ENCODE peak calls at places on chromosome 5, in four cellular contexts. F, I, J and C are unnamed samples.

GRCh38 chr5:174503461-174504265 is 220.7 kb upstream of the MSX2 start:
- DNase-seq in F (peak; percentile 20), I (no peak), J (no peak), C (no peak)

GRCh38 chr5:133932441-133933168 is 35.8 kb downstream of the C5orf15 start:
- DNase-seq in F (no peak), I (no peak), J (no peak), C (no peak)

GRCh38 chr5:4212071-4212739 is 616.6 kb downstream of the IRX1 start:
- DNase-seq in F (no peak), I (no peak), J (no peak), C (no peak)

GRCh38 chr5:151451626-151452520 is 4.5 kb downstream of the SLC36A1 start:
- DNase-seq in F (peak; percentile 26), I (peak; percentile 23), J (peak; percentile 83), C (no peak)

GRCh38 chr5:52859619-52860018 is 71.9 kb downstream of the ITGA1 start:
- DNase-seq in F (no peak), I (no peak), J (no peak), C (peak; percentile 3)

GRCh38 chr5:167285591-167285990 is 1005.9 kb upstream of the WWC1 start:
- DNase-seq in F (no peak), I (no peak), J (no peak), C (no peak)

GRCh38 chr5:175847503-175847902 is 23.9 kb upstream of the CPLX2 start:
- DNase-seq in F (peak; percentile 84), I (no peak), J (peak; percentile 35), C (no peak)

GRCh38 chr5:58466939-58467338 is 7.1 kb upstream of the PLK2 start:
- DNase-seq in F (peak; percentile 25), I (no peak), J (no peak), C (no peak)

GRCh38 chr5:11319851-11320580 is 559.0 kb upstream of the DAP start:
- DNase-seq in F (no peak), I (no peak), J (peak; percentile 10), C (no peak)

GRCh38 chr5:151675225-151675955 is 11.3 kb downstream of the SPARC start:
- DNase-seq in F (no peak), I (no peak), J (no peak), C (no peak)

GRCh38 chr5:96807099-96807654 is 568 bp downstream of the ERAP1 start:
- DNase-seq in F (peak; percentile 75), I (no peak), J (peak; percentile 61), C (peak; percentile 89)

GRCh38 chr5:83095973-83096539 is 18.7 kb downstream of the XRCC4 start:
- DNase-seq in F (peak; percentile 58), I (no peak), J (peak; percentile 28), C (no peak)

GRCh38 chr5:138275895-138276294 is 1.5 kb upstream of the GFRA3 start:
- DNase-seq in F (no peak), I (no peak), J (no peak), C (no peak)

GRCh38 chr5:135015942-135016341 is 18.1 kb downstream of the PITX1 start:
- DNase-seq in F (no peak), I (no peak), J (no peak), C (no peak)

GRCh38 chr5:56211298-56211865 is 21.7 kb downstream of the ANKRD55 start:
- DNase-seq in F (peak; percentile 52), I (no peak), J (peak; percentile 99), C (no peak)

GRCh38 chr5:95621839-95622629 is 2.1 kb downstream of the GPR150 start:
- DNase-seq in F (no peak), I (no peak), J (no peak), C (no peak)

GRCh38 chr5:156000115-156000514 is 326.8 kb upstream of the SGCD start:
- DNase-seq in F (no peak), I (no peak), J (no peak), C (no peak)

GRCh38 chr5:114191441-114191840 is 170.4 kb upstream of the KCNN2 start:
- DNase-seq in F (no peak), I (no peak), J (no peak), C (no peak)

GRCh38 chr5:56680731-56681130 is 134.6 kb upstream of the MAP3K1 start:
- DNase-seq in F (no peak), I (no peak), J (no peak), C (no peak)

GRCh38 chr5:179269781-179270543 is 75.3 kb downstream of the ADAMTS2 start:
- DNase-seq in F (no peak), I (no peak), J (no peak), C (peak; percentile 74)

GRCh38 chr5:125410501-125411162 is 664.2 kb upstream of the ZNF608 start:
- DNase-seq in F (no peak), I (no peak), J (no peak), C (peak; percentile 33)

GRCh38 chr5:146633273-146633672 is 117.3 kb upstream of the GPR151 start:
- DNase-seq in F (no peak), I (no peak), J (no peak), C (no peak)

GRCh38 chr5:10140195-10140973 is 109.3 kb downstream of the ATPSCKMT start:
- DNase-seq in F (peak; percentile 25), I (no peak), J (peak; percentile 35), C (peak; percentile 30)

GRCh38 chr5:178895615-178896571 is at the start of gene ZFP2:
- DNase-seq in F (peak; percentile 18), I (no peak), J (peak; percentile 19), C (peak; percentile 89)

GRCh38 chr5:95261369-95262175 is 23.3 kb downstream of the MCTP1 start:
- DNase-seq in F (no peak), I (no peak), J (peak; percentile 37), C (no peak)

GRCh38 chr5:138653502-138653901 is 78.3 kb upstream of the HSPA9 start:
- DNase-seq in F (no peak), I (no peak), J (no peak), C (no peak)

GRCh38 chr5:107982703-107983425 is 312.1 kb upstream of the EFNA5 start:
- DNase-seq in F (no peak), I (no peak), J (no peak), C (no peak)

GRCh38 chr5:56305551-56305950 is 72.4 kb upstream of the ANKRD55 start:
- DNase-seq in F (no peak), I (no peak), J (no peak), C (peak; percentile 70)

GRCh38 chr5:50575745-50576144 is 90.7 kb upstream of the PARP8 start:
- DNase-seq in F (no peak), I (no peak), J (no peak), C (no peak)

GRCh38 chr5:114450516-114450909 is 88.6 kb downstream of the KCNN2 start:
- DNase-seq in F (peak; percentile 2), I (no peak), J (no peak), C (peak; percentile 11)

GRCh38 chr5:141508808-141509611 is 20.1 kb downstream of the PCDHGC5 start:
- DNase-seq in F (no peak), I (no peak), J (peak; percentile 5), C (peak; percentile 90)

GRCh38 chr5:153135416-153135815 is 355.1 kb upstream of the GRIA1 start:
- DNase-seq in F (no peak), I (no peak), J (no peak), C (no peak)

GRCh38 chr5:93621340-93621872 is 38.4 kb downstream of the NR2F1 start:
- DNase-seq in F (peak; percentile 64), I (no peak), J (peak; percentile 20), C (peak; percentile 88)

GRCh38 chr5:168364151-168364661 is 72.8 kb downstream of the WWC1 start:
- DNase-seq in F (no peak), I (no peak), J (no peak), C (no peak)

GRCh38 chr5:168366124-168366523 is 74.7 kb downstream of the WWC1 start:
- DNase-seq in F (no peak), I (no peak), J (no peak), C (no peak)

GRCh38 chr5:168364738-168365550 is 73.5 kb downstream of the WWC1 start:
- DNase-seq in F (no peak), I (no peak), J (peak; percentile 35), C (no peak)

GRCh38 chr5:168368854-168369253 is 77.4 kb downstream of the WWC1 start:
- DNase-seq in F (no peak), I (no peak), J (no peak), C (no peak)

GRCh38 chr5:168365581-168366081 is 74.2 kb downstream of the WWC1 start:
- DNase-seq in F (no peak), I (no peak), J (peak; percentile 28), C (no peak)
- TF ChIP-seq PBX3 in F (no peak), I (no peak), J (no peak), C (no peak)

GRCh38 chr5:31534527-31535046 is 2.5 kb downstream of the C5orf22 start:
- DNase-seq in F (no peak), I (no peak), J (peak; percentile 14), C (no peak)

GRCh38 chr5:31537856-31538255 is 5.8 kb downstream of the C5orf22 start:
- DNase-seq in F (no peak), I (no peak), J (no peak), C (no peak)

GRCh38 chr5:31531888-31532710 is at the start of the genes C5orf22 and DROSHA:
- DNase-seq in F (peak; percentile 89), I (peak; percentile 89), J (peak; percentile 93), C (peak; percentile 91)

GRCh38 chr5:31537349-31537748 is 5.2 kb downstream of the C5orf22 start:
- DNase-seq in F (no peak), I (no peak), J (no peak), C (no peak)

GRCh38 chr5:31536873-31537272 is 4.8 kb downstream of the C5orf22 start:
- DNase-seq in F (no peak), I (no peak), J (no peak), C (no peak)
- TF ChIP-seq PBX3 in F (no peak), I (no peak), J (no peak), C (no peak)

GRCh38 chr5:177507596-177508216 is 1.9 kb downstream of the DOK3 start:
- DNase-seq in F (no peak), I (no peak), J (no peak), C (no peak)

GRCh38 chr5:177508217-177508611 is 1.4 kb downstream of the DOK3 start:
- DNase-seq in F (no peak), I (no peak), J (no peak), C (no peak)

GRCh38 chr5:177508837-177509236 is 789 bp downstream of the DOK3 start:
- DNase-seq in F (no peak), I (no peak), J (no peak), C (no peak)

GRCh38 chr5:177505075-177505474 is 4.6 kb downstream of the DOK3 start:
- DNase-seq in F (no peak), I (no peak), J (no peak), C (no peak)

DNA sequence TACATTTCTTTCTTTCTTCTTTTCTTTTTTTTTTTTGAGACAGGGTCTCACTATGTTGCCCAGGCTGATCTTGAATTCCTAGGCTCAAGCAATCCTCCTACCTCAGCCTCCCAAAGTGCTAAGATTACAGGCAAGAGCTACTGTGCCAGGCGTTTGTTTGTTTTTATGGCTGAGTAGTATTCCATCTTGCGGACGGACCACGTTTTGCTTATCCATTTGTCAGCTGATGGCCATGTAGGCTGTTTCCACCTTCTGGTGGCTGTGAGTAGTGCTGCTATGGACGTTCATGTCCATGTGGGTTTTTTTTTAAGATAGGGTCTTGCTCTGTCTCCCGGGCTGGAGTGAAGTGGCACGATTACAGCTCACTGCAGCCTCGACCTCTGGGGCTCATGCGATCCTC is 2.5 kb downstream of the DOK3 start:
- DNase-seq in F (no peak), I (no peak), J (peak; percentile 51), C (no peak)
- TF ChIP-seq PBX3 in F (no peak), I (no peak), J (no peak), C (no peak)

GRCh38 chr5:163360681-163361080 is 76.7 kb upstream of the CCNG1 start:
- DNase-seq in F (no peak), I (no peak), J (no peak), C (no peak)

GRCh38 chr5:163357636-163358035 is 79.8 kb upstream of the CCNG1 start:
- DNase-seq in F (no peak), I (no peak), J (no peak), C (no peak)

GRCh38 chr5:163366757-163367156 is 70.6 kb upstream of the CCNG1 start:
- DNase-seq in F (no peak), I (no peak), J (no peak), C (no peak)

GRCh38 chr5:163362806-163363788 is 74.3 kb upstream of the CCNG1 start:
- DNase-seq in F (no peak), I (no peak), J (no peak), C (peak; percentile 55)
- TF ChIP-seq PBX3 in F (no peak), I (peak; percentile 61), J (no peak), C (no peak)